ENCODE peak calls at places on chromosome X, in eight cellular contexts. X is body of pancreas, Y is heart left ventricle, P is prostate gland, Q is mucosa of descending colon, J is brain microvascular endothelial cell, O is foreskin fibroblast, G is epithelial cell of esophagus. E is an unnamed sample.

GRCh38 chrX:50068893-50069292 is 131.9 kb downstream of the AKAP4 start:
- DNase-seq in Q (no peak), G (no peak), Y (no peak), P (no peak), J (no peak), X (no peak), O (no peak), E (no peak)

GRCh38 chrX:79506001-79506400 is 138.9 kb upstream of the ITM2A start:
- DNase-seq in Q (no peak), P (no peak), G (peak; percentile 0), Y (no peak), O (no peak), J (no peak), X (no peak), E (no peak)

GRCh38 chrX:50827996-50828395 is 14.0 kb upstream of the SHROOM4 start:
- DNase-seq in Y (no peak), P (no peak), X (no peak), J (no peak), G (peak; percentile 91), O (no peak), Q (no peak), E (no peak)

GRCh38 chrX:55135171-55135570 is 46.4 kb downstream of the PAGE2 start:
- DNase-seq in J (peak; percentile 12), P (peak; percentile 12), G (peak; percentile 49), Q (peak; percentile 59), O (no peak), X (peak; percentile 57), Y (peak; percentile 51), E (peak; percentile 2)

GRCh38 chrX:113157496-113157895 is 316.9 kb upstream of the AMOT start:
- DNase-seq in G (no peak), P (no peak), J (no peak), O (no peak), X (no peak), Q (no peak), Y (no peak), E (no peak)

GRCh38 chrX:119880552-119881437 is 9.2 kb downstream of the NDUFA1 start:
- DNase-seq in X (peak; percentile 31), J (peak; percentile 55), G (peak; percentile 61), P (peak; percentile 4), Y (no peak), Q (peak; percentile 27), O (peak; percentile 51), E (no peak)

GRCh38 chrX:93422693-93423092 is 250.7 kb downstream of the NAP1L3 start:
- DNase-seq in O (no peak), X (peak; percentile 13), Y (no peak), Q (peak; percentile 4), G (peak; percentile 12), J (no peak), P (no peak), E (no peak)

GRCh38 chrX:132426695-132427281 is 62.0 kb downstream of the MBNL3 start:
- DNase-seq in Y (no peak), P (no peak), Q (no peak), G (peak; percentile 38), O (peak; percentile 41), J (no peak), X (no peak), E (peak; percentile 8)

GRCh38 chrX:23554304-23554703 is 113.0 kb upstream of the PRDX4 start:
- DNase-seq in X (no peak), G (peak; percentile 52), J (peak; percentile 7), Q (peak; percentile 21), O (peak; percentile 7), Y (no peak), P (peak; percentile 10), E (no peak)

GRCh38 chrX:42143866-42144592 is 220.7 kb upstream of the CASK start:
- DNase-seq in G (no peak), Q (no peak), P (no peak), X (no peak), Y (no peak), J (no peak), O (no peak), E (no peak)

GRCh38 chrX:152619897-152620296 is 17.8 kb upstream of the GABRQ start:
- DNase-seq in X (no peak), G (peak; percentile 1), O (no peak), J (no peak), Y (no peak), Q (no peak), P (no peak), E (no peak)

GRCh38 chrX:104918122-104918521 is 302.4 kb downstream of the TEX13A start:
- DNase-seq in P (no peak), O (no peak), G (no peak), X (no peak), Q (no peak), Y (no peak), J (no peak), E (no peak)

DNA sequence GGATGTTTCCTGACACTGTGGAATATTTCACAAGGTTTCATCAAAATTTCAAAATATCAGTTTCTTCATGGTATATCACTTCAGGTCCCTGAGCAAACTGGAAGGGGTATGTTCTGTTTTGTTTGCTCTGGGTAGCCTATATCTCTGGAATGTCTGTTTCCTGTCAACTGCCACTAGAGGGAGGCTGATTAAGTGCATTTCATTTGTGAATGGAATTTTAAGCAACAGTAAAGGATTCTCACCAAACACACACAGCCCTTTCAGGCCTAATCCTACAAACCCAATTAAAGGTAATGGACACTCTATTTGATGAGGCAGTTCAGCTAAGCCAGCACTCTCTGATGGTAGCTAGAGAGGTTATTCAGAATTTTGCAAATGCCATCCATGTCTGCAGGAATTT is 307.1 kb downstream of the TEX13A start:
- DNase-seq in Q (no peak), O (no peak), G (peak; percentile 9), Y (no peak), P (no peak), J (no peak), X (no peak), E (no peak)
- TF ChIP-seq CTCF in Q (no peak), O (peak; percentile 21), G (peak; percentile 56), Y (no peak), P (no peak), J (peak; percentile 65), X (peak; percentile 36), E (peak; percentile 70)

DNA sequence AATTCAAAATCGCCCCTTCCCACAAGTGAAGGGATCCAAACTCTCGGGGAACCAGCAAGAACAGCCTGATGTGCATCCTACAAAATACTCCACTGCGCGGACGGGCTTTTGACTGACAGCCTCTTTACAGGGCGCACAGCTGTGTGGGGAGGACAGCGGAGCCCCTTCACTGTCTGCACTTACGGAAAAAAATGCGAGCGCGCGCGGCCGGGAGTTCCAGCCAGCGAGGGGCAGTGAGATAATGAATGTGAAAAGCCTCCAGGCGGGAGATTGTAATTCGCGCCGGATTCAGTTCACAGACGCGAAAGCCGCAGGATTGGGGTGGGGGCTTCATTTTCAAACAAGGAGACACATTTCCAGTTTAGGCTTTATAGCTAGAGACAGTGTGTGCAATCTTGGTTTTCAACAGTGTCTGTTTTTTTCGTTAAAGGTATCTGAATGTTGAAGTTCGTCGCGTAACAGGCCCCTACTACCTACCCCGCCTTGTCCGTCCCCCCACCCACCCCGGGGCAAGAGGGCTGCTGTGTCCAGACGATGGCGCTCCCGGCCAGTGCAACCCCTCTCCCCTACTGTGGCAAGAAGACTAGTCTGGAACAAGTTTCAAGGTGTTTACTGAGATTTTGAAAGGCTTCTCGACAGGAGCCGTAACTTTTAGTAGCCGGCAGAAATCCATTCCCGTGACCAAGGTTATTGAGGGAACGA is 1.7 kb upstream of the GPR50 start:
- DNase-seq in Q (no peak), Y (no peak), X (no peak), J (no peak), O (no peak), G (no peak), P (no peak), E (no peak)
- H3K4me3 ChIP-seq in Q (no peak overlapping the region), Y (no peak overlapping the region), X (no peak overlapping the region), J (no peak overlapping the region), O (no peak overlapping the region), G (no peak overlapping the region), P (no peak overlapping the region), E (no peak overlapping the region)

GRCh38 chrX:46381630-46382029 is 163.6 kb downstream of the ZNF674 start:
- DNase-seq in P (no peak), Q (peak; percentile 32), Y (no peak), X (peak; percentile 16), G (peak; percentile 35), O (no peak), J (peak; percentile 20), E (no peak)

GRCh38 chrX:46380148-46380752 is 165.0 kb downstream of the ZNF674 start:
- DNase-seq in Y (no peak), O (no peak), X (no peak), G (no peak), P (no peak), J (no peak), Q (no peak), E (no peak)

GRCh38 chrX:46375831-46376230 is 169.4 kb downstream of the ZNF674 start:
- DNase-seq in Q (no peak), G (peak; percentile 9), Y (no peak), P (no peak), O (no peak), X (no peak), J (no peak), E (no peak)

GRCh38 chrX:46374371-46374770 is 170.8 kb downstream of the ZNF674 start:
- DNase-seq in G (peak; percentile 53), Q (no peak), P (no peak), J (no peak), O (no peak), Y (no peak), X (no peak), E (no peak)

GRCh38 chrX:46376246-46376885 is 168.9 kb downstream of the ZNF674 start:
- DNase-seq in G (peak; percentile 71), Y (no peak), Q (peak; percentile 40), P (peak; percentile 20), O (peak; percentile 41), X (no peak), J (peak; percentile 56), E (peak; percentile 6)
- TF ChIP-seq CTCF in G (peak; percentile 55), Y (peak; percentile 43), Q (no peak), P (peak; percentile 55), O (peak; percentile 46), X (peak; percentile 36), J (peak; percentile 55), E (peak; percentile 45)

GRCh38 chrX:110051559-110051958 is 48.6 kb downstream of the TMEM164 start:
- DNase-seq in O (no peak), Q (no peak), P (no peak), Y (no peak), X (peak; percentile 57), G (no peak), J (no peak), E (no peak)

GRCh38 chrX:110056419-110056818 is 53.5 kb downstream of the TMEM164 start:
- DNase-seq in Y (no peak), X (no peak), O (no peak), Q (no peak), P (no peak), J (no peak), G (no peak), E (no peak)

GRCh38 chrX:110059410-110059809 is 56.5 kb downstream of the TMEM164 start:
- DNase-seq in Y (no peak), O (no peak), Q (no peak), J (no peak), X (no peak), G (no peak), P (no peak), E (no peak)

GRCh38 chrX:110053453-110053852 is 50.5 kb downstream of the TMEM164 start:
- DNase-seq in J (no peak), O (no peak), P (no peak), G (no peak), Y (no peak), Q (no peak), X (no peak), E (no peak)

DNA sequence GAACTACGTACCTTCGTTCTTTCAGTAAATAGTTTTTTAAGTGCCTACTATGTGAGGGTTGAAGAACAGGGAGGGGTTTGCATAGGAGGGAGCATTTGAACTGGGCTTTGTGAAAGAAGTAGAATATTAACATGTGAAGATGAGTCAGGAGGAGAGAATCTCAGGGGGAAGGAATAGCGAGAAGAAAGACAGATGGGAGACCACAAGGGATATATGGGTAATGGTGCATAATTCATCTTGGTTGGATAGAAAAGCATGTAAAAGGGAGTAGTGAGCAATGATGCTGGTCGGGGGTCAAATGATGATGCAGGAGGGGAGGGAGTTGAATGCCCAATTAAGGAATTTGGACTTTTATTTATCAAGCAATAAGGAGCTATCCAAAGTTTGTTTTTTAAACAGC is 52.7 kb downstream of the TMEM164 start:
- DNase-seq in O (no peak), X (no peak), Q (no peak), Y (no peak), J (peak; percentile 1), P (no peak), G (no peak), E (no peak)
- H3K4me3 ChIP-seq in O (no peak overlapping the region), X (no peak overlapping the region), Q (no peak overlapping the region), Y (no peak overlapping the region), J (no peak overlapping the region), P (no peak overlapping the region), G (no peak overlapping the region), E (no peak overlapping the region)